ENCODE peak calls at places on chromosomes 11 and 22, in six cellular contexts. V is heart right ventricle, K is A549, Q is pancreas, Z is HAP-1, G is lung. O is an unnamed sample.

GRCh38 chr11:10809373-10810199 is 860 bp upstream of the EIF4G2 start:
- DNase-seq in Z (peak; percentile 70), V (no peak), K (peak; percentile 58), Q (no peak), G (no peak), O (no peak)

GRCh38 chr11:19725379-19726079 is 12.9 kb downstream of the NAV2 start:
- DNase-seq in V (no peak), Q (no peak), Z (no peak), K (no peak), G (peak; percentile 67), O (no peak)

GRCh38 chr22:31143038-31143437 is 2.7 kb upstream of the PLA2G3 start:
- DNase-seq in V (no peak), G (no peak), Z (no peak), K (no peak), Q (no peak), O (no peak)

GRCh38 chr11:59658036-59658435 is 10.8 kb downstream of the PATL1 start:
- DNase-seq in V (no peak), G (no peak), Z (no peak), K (no peak), Q (no peak), O (no peak)

GRCh38 chr11:64165482-64165841 is 451 bp downstream of the MACROD1 start:
- DNase-seq in K (peak; percentile 29), Q (no peak), Z (no peak), G (no peak), V (peak; percentile 35), O (no peak)

GRCh38 chr11:109728056-109728455 is 306.1 kb downstream of the C11orf87 start:
- DNase-seq in K (no peak), G (no peak), V (no peak), Q (no peak), Z (no peak), O (no peak)

GRCh38 chr22:19620742-19621371 is 93.4 kb upstream of the SEPTIN5 start:
- DNase-seq in Q (no peak), G (peak; percentile 45), V (no peak), K (no peak), Z (no peak), O (no peak)

GRCh38 chr11:118401880-118402590 is 629 bp downstream of the ATP5MG start:
- DNase-seq in K (peak; percentile 18), Z (peak; percentile 15), G (no peak), V (no peak), Q (no peak), O (no peak)

GRCh38 chr11:119337581-119338317 is 2.9 kb downstream of the C1QTNF5 start:
- DNase-seq in V (no peak), Z (peak; percentile 40), G (no peak), K (no peak), Q (no peak), O (no peak)

GRCh38 chr22:42717197-42717967 is 3.3 kb downstream of the A4GALT start:
- DNase-seq in G (no peak), Q (no peak), Z (no peak), V (no peak), K (no peak), O (no peak)

GRCh38 chr11:129090056-129090455 is 102.1 kb downstream of the ARHGAP32 start:
- DNase-seq in Q (no peak), K (no peak), V (no peak), Z (no peak), G (no peak), O (no peak)

GRCh38 chr11:94790771-94791180 is 22.6 kb downstream of the AMOTL1 start:
- DNase-seq in V (no peak), Z (no peak), G (no peak), K (no peak), Q (no peak), O (no peak)

GRCh38 chr22:37887610-37888378 is 18.3 kb upstream of the MICALL1 start:
- DNase-seq in K (no peak), V (no peak), G (peak; percentile 49), Z (no peak), Q (no peak), O (no peak)

GRCh38 chr22:35174398-35174797 is 82.9 kb upstream of the HMGXB4 start:
- DNase-seq in G (no peak), K (no peak), Z (peak; percentile 69), V (no peak), Q (no peak), O (no peak)

GRCh38 chr11:76769071-76769560 is 14.0 kb upstream of the TSKU start:
- DNase-seq in Q (no peak), G (no peak), V (no peak), K (no peak), Z (no peak), O (no peak)

GRCh38 chr11:103013426-103013825 is 57.9 kb upstream of the MMP13 start:
- DNase-seq in V (no peak), Q (no peak), Z (no peak), G (no peak), K (no peak), O (no peak)

GRCh38 chr11:68651208-68651984 is 32.9 kb upstream of the GAL start:
- DNase-seq in K (no peak), Z (no peak), V (no peak), G (no peak), Q (no peak), O (no peak)

GRCh38 chr11:70503878-70504240 is 105.5 kb downstream of the CTTN start:
- DNase-seq in G (no peak), Q (no peak), V (no peak), K (no peak), Z (peak; percentile 5), O (no peak)

GRCh38 chr11:70633610-70634009 is 235.3 kb downstream of the CTTN start:
- DNase-seq in Q (no peak), Z (no peak), G (no peak), V (no peak), K (no peak), O (no peak)

GRCh38 chr11:93579187-93579773 is 36.1 kb upstream of the SMCO4 start:
- DNase-seq in Q (no peak), G (no peak), V (no peak), K (no peak), Z (no peak), O (no peak)

GRCh38 chr11:81963018-81963417 is 770.6 kb downstream of the FAM181B start:
- DNase-seq in K (no peak), G (no peak), V (no peak), Z (no peak), Q (no peak), O (no peak)

GRCh38 chr11:123801765-123802164 is 4.4 kb downstream of the OR6M1 start:
- DNase-seq in V (no peak), Z (no peak), K (no peak), Q (no peak), G (no peak), O (no peak)

GRCh38 chr11:11208994-11209393 is 144.1 kb downstream of the CSNK2A3 start:
- DNase-seq in Q (no peak), Z (no peak), K (no peak), V (no peak), G (no peak), O (no peak)

GRCh38 chr11:32154275-32154674 is 63.4 kb downstream of the RCN1 start:
- DNase-seq in Z (no peak), Q (no peak), G (no peak), K (no peak), V (no peak), O (no peak)

DNA sequence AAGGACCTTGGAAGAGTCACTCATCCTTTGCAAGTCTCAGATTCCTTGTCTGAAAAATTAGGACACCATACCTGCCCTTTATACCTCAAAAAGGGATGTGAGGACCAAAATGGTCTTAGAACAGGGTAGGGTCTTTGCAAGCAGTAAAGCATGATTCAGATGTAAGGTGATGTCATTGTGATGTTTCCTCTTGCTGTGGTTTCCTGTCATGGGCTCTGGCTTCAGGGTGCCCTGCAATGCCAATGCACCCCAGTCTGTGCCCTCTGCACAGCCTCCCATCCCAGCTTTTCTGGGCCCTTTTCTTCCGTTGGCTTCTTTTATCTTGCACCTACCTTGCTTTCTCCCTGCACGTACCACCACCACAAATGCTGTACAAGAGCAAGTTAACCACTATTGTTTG is 87.8 kb upstream of the NNMT start:
- DNase-seq in Z (no peak), Q (no peak), V (no peak), K (no peak), G (no peak), O (no peak)
- H3K4me1 ChIP-seq in Z (no peaks in the 10 kb centered on the region), Q (peaks cover 9% of the 10 kb centered on the region), V (peaks cover 47% of the 10 kb centered on the region), K (no peaks in the 10 kb centered on the region), G (peaks cover 8% of the 10 kb centered on the region), O (peaks cover 15% of the 10 kb centered on the region)

DNA sequence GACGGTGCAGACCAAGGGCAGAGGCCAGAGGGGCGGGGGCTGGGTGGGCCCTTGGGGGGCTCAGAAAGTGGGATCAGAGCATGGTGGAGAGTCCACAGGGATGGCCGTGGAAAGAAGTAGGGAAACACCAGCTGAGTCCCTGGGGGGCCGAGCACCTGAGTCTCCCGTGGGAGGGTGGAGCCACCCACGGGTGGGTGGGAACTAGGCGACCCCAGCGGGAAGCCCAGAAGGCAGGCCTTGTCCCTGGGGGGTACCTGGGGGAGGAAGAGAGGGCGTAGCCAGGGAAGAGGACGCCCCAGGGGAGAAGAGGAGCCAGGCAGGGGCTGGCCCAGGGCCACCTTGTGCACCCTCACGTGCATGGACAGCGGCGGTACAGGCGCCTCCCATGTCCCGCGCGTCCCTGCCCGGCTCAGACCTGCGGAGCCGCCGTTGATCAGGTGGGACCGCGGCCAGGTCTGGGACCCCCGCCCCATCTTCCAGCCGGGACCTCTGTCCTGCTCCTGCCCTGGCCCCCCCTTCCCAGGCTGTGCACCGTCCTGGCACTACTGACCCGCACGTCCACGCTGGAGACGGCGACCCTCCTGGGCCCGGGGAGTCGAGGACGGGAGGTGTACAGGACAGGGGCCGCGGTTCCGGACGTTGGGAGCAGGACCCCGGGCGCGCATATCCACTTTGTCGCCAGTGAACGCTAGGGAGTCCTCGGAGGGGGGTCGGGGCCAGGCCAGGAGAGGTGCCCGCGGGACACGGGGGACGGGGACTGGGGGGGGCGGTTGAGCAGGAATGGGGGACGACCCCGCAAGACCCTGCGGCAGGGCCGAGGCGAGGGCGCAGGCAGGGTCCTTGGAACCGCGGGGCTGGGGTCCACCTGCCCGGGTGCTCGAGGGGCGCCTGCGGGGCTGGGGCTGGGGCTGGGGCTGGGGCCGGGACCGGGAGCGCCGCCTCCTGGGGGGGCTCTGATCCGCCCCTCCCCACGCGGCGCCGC is 10.4 kb downstream of the CRELD2 start:
- DNase-seq in Z (no peak), K (no peak), Q (peak; percentile 25), G (no peak), V (no peak), O (no peak)
- H3K4me1 ChIP-seq in Z (peaks cover 4% of the 10 kb centered on the region), K (peaks cover 11% of the 10 kb centered on the region), Q (peaks cover 3% of the 10 kb centered on the region), G (no peaks in the 10 kb centered on the region), V (peaks cover 40% of the 10 kb centered on the region), O (peaks cover 37% of the 10 kb centered on the region)

GRCh38 chr22:29713156-29713715 is 6.6 kb upstream of the CABP7 start:
- DNase-seq in Z (no peak), K (no peak), Q (no peak), G (no peak), V (no peak), O (no peak)
- H3K4me1 ChIP-seq in Z (no peaks in the 10 kb centered on the region), K (no peaks in the 10 kb centered on the region), Q (peaks cover 12% of the 10 kb centered on the region), G (no peaks in the 10 kb centered on the region), V (no peaks in the 10 kb centered on the region), O (no peaks in the 10 kb centered on the region)

GRCh38 chr22:27873476-27873875 is 45.6 kb downstream of the PITPNB start:
- DNase-seq in V (no peak), Q (no peak), K (no peak), G (no peak), Z (no peak), O (no peak)

GRCh38 chr22:27875951-27876350 is 43.1 kb downstream of the PITPNB start:
- DNase-seq in Q (no peak), G (no peak), Z (no peak), K (no peak), V (no peak), O (peak; percentile 66)

GRCh38 chr22:27872488-27872887 is 46.6 kb downstream of the PITPNB start:
- DNase-seq in V (no peak), K (no peak), G (no peak), Z (no peak), Q (no peak), O (no peak)

GRCh38 chr22:27874756-27875155 is 44.3 kb downstream of the PITPNB start:
- DNase-seq in K (no peak), G (no peak), Q (no peak), V (no peak), Z (no peak), O (no peak)

GRCh38 chr22:27874185-27874584 is 44.9 kb downstream of the PITPNB start:
- DNase-seq in Z (no peak), G (no peak), K (no peak), V (no peak), Q (no peak), O (no peak)
- H3K4me1 ChIP-seq in Z (peaks cover 23% of the 10 kb centered on the region), G (peaks cover 24% of the 10 kb centered on the region), K (peaks cover 13% of the 10 kb centered on the region), V (peaks cover 73% of the 10 kb centered on the region), Q (peaks cover 39% of the 10 kb centered on the region), O (peaks cover 16% of the 10 kb centered on the region)

O was measured in CD8-positive, alpha-beta memory T cell.